ENCODE peak calls at places on chromosomes 6 and 20, in eight cellular contexts. One of them, this sample, is unnamed. For H3K4me1, the result is how much of the 10 kb centered on the place peaks cover.

GRCh38 chr20:18717062-18717461 is 96.5 kb upstream of the SCP2D1 start:
- DNase-seq in GM23338: no peak
- DNase-seq in K562: no peak
- DNase-seq in suprapubic skin: no peak
- DNase-seq in transverse colon: no peak
- DNase-seq in stomach: no peak
- DNase-seq in spleen: no peak
- DNase-seq in sigmoid colon: no peak
- DNase-seq in this sample: no peak

GRCh38 chr20:47392721-47393073 is 36.2 kb upstream of the ZMYND8 start:
- DNase-seq in stomach: no peak
- DNase-seq in K562: no peak
- DNase-seq in GM23338: no peak
- DNase-seq in suprapubic skin: no peak
- DNase-seq in sigmoid colon: no peak
- DNase-seq in spleen: no peak
- DNase-seq in transverse colon: no peak
- DNase-seq in this sample: no peak

GRCh38 chr6:11434565-11435326 is 102.8 kb upstream of the TMEM170B start:
- DNase-seq in K562: no peak
- DNase-seq in sigmoid colon: no peak
- DNase-seq in transverse colon: peak
- DNase-seq in suprapubic skin: no peak
- DNase-seq in stomach: peak
- DNase-seq in GM23338: no peak
- DNase-seq in spleen: no peak
- DNase-seq in this sample: no peak

GRCh38 chr6:127952831-127953230 is 52.0 kb upstream of the THEMIS start:
- DNase-seq in transverse colon: no peak
- DNase-seq in spleen: no peak
- DNase-seq in suprapubic skin: no peak
- DNase-seq in K562: no peak
- DNase-seq in stomach: no peak
- DNase-seq in GM23338: no peak
- DNase-seq in sigmoid colon: no peak
- DNase-seq in this sample: no peak

GRCh38 chr20:48406462-48407235 is 421.1 kb downstream of the PREX1 start:
- DNase-seq in spleen: no peak
- DNase-seq in GM23338: no peak
- DNase-seq in suprapubic skin: no peak
- DNase-seq in stomach: no peak
- DNase-seq in sigmoid colon: no peak
- DNase-seq in transverse colon: no peak
- DNase-seq in K562: no peak
- DNase-seq in this sample: no peak

GRCh38 chr6:64220776-64221175 is 585.2 kb downstream of the PHF3 start:
- DNase-seq in K562: no peak
- DNase-seq in spleen: no peak
- DNase-seq in transverse colon: no peak
- DNase-seq in GM23338: no peak
- DNase-seq in suprapubic skin: no peak
- DNase-seq in stomach: no peak
- DNase-seq in sigmoid colon: no peak
- DNase-seq in this sample: no peak

GRCh38 chr20:62367483-62368302 is 581 bp upstream of the LAMA5 start:
- DNase-seq in sigmoid colon: peak
- DNase-seq in suprapubic skin: no peak
- DNase-seq in stomach: peak
- DNase-seq in spleen: no peak
- DNase-seq in transverse colon: peak
- DNase-seq in GM23338: peak
- DNase-seq in K562: no peak
- DNase-seq in this sample: no peak

GRCh38 chr20:37194616-37195015 is 15.3 kb upstream of the MROH8 start:
- DNase-seq in GM23338: no peak
- DNase-seq in stomach: no peak
- DNase-seq in spleen: no peak
- DNase-seq in sigmoid colon: no peak
- DNase-seq in transverse colon: no peak
- DNase-seq in suprapubic skin: no peak
- DNase-seq in K562: no peak
- DNase-seq in this sample: no peak

GRCh38 chr6:80638222-80639055 is 532.0 kb downstream of the BCKDHB start:
- DNase-seq in transverse colon: peak
- DNase-seq in K562: no peak
- DNase-seq in GM23338: peak
- DNase-seq in sigmoid colon: no peak
- DNase-seq in suprapubic skin: no peak
- DNase-seq in stomach: peak
- DNase-seq in spleen: no peak
- DNase-seq in this sample: no peak
- TF ChIP-seq POLR2AphosphoS5 in transverse colon: no peak
- TF ChIP-seq POLR2AphosphoS5 in K562: no peak
- TF ChIP-seq POLR2AphosphoS5 in GM23338: no peak
- TF ChIP-seq POLR2AphosphoS5 in sigmoid colon: no peak
- TF ChIP-seq POLR2AphosphoS5 in suprapubic skin: no peak
- TF ChIP-seq POLR2AphosphoS5 in stomach: peak
- TF ChIP-seq POLR2AphosphoS5 in spleen: no peak
- TF ChIP-seq POLR2AphosphoS5 in this sample: no peak

GRCh38 chr20:50513169-50514034 is 3.2 kb downstream of the PTPN1 start:
- DNase-seq in K562: no peak
- DNase-seq in GM23338: no peak
- DNase-seq in suprapubic skin: no peak
- DNase-seq in transverse colon: no peak
- DNase-seq in stomach: no peak
- DNase-seq in sigmoid colon: no peak
- DNase-seq in spleen: no peak
- DNase-seq in this sample: no peak

GRCh38 chr20:50516180-50516934 is 6.2 kb downstream of the PTPN1 start:
- DNase-seq in K562: no peak
- DNase-seq in transverse colon: no peak
- DNase-seq in sigmoid colon: no peak
- DNase-seq in suprapubic skin: no peak
- DNase-seq in GM23338: no peak
- DNase-seq in spleen: no peak
- DNase-seq in stomach: no peak
- DNase-seq in this sample: no peak

GRCh38 chr20:50514035-50514337 is 3.8 kb downstream of the PTPN1 start:
- DNase-seq in stomach: no peak
- DNase-seq in GM23338: no peak
- DNase-seq in sigmoid colon: no peak
- DNase-seq in spleen: no peak
- DNase-seq in suprapubic skin: no peak
- DNase-seq in K562: no peak
- DNase-seq in transverse colon: no peak
- DNase-seq in this sample: no peak

GRCh38 chr20:50515471-50516106 is 5.4 kb downstream of the PTPN1 start:
- DNase-seq in suprapubic skin: no peak
- DNase-seq in stomach: no peak
- DNase-seq in spleen: no peak
- DNase-seq in sigmoid colon: no peak
- DNase-seq in transverse colon: no peak
- DNase-seq in K562: no peak
- DNase-seq in GM23338: no peak
- DNase-seq in this sample: no peak

GRCh38 chr20:50514750-50515149 is 4.6 kb downstream of the PTPN1 start:
- DNase-seq in GM23338: no peak
- DNase-seq in sigmoid colon: no peak
- DNase-seq in transverse colon: no peak
- DNase-seq in K562: no peak
- DNase-seq in spleen: no peak
- DNase-seq in suprapubic skin: no peak
- DNase-seq in stomach: no peak
- DNase-seq in this sample: no peak
- H3K4me1 ChIP-seq in GM23338: under half
- H3K4me1 ChIP-seq in sigmoid colon: under half
- H3K4me1 ChIP-seq in transverse colon: half or more
- H3K4me1 ChIP-seq in K562: half or more
- H3K4me1 ChIP-seq in spleen: half or more
- H3K4me1 ChIP-seq in suprapubic skin: half or more
- H3K4me1 ChIP-seq in stomach: half or more
- H3K4me1 ChIP-seq in this sample: under half

DNA sequence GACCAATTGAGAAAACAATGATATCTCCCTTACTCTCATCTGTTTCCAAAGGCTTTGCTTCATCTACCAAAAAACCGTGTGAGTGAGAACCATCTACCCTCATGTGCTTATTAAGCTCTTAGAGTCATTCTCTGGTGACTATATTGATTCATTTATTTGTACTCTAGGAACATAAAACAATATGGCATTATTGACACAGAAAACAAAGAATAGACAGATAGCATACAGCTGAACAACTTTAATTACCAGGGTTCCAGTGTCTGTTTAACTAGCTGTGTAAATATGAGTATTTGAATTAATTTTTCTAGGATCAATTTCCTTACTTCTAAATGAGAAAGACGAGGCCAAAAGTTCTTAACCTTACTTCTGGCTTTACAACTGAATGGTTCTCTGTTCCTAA is 31.3 kb upstream of the HEY2 start:
- DNase-seq in suprapubic skin: no peak
- DNase-seq in spleen: no peak
- DNase-seq in sigmoid colon: no peak
- DNase-seq in GM23338: no peak
- DNase-seq in stomach: no peak
- DNase-seq in K562: no peak
- DNase-seq in transverse colon: no peak
- DNase-seq in this sample: no peak
- TF ChIP-seq POLR2AphosphoS5 in suprapubic skin: no peak
- TF ChIP-seq POLR2AphosphoS5 in spleen: no peak
- TF ChIP-seq POLR2AphosphoS5 in sigmoid colon: no peak
- TF ChIP-seq POLR2AphosphoS5 in GM23338: no peak
- TF ChIP-seq POLR2AphosphoS5 in stomach: no peak
- TF ChIP-seq POLR2AphosphoS5 in K562: no peak
- TF ChIP-seq POLR2AphosphoS5 in transverse colon: no peak
- TF ChIP-seq POLR2AphosphoS5 in this sample: no peak

GRCh38 chr6:36546664-36546957 is 668 bp downstream of the STK38 start:
- DNase-seq in suprapubic skin: no peak
- DNase-seq in GM23338: no peak
- DNase-seq in K562: no peak
- DNase-seq in stomach: no peak
- DNase-seq in spleen: no peak
- DNase-seq in sigmoid colon: no peak
- DNase-seq in transverse colon: no peak
- DNase-seq in this sample: no peak
- H3K4me1 ChIP-seq in suprapubic skin: under half
- H3K4me1 ChIP-seq in GM23338: under half
- H3K4me1 ChIP-seq in K562: under half
- H3K4me1 ChIP-seq in stomach: under half
- H3K4me1 ChIP-seq in spleen: half or more
- H3K4me1 ChIP-seq in sigmoid colon: under half
- H3K4me1 ChIP-seq in transverse colon: under half
- H3K4me1 ChIP-seq in this sample: under half

GRCh38 chr20:271069-271468 is 13.5 kb downstream of the DEFB132 start:
- DNase-seq in GM23338: no peak
- DNase-seq in sigmoid colon: no peak
- DNase-seq in transverse colon: no peak
- DNase-seq in stomach: no peak
- DNase-seq in spleen: no peak
- DNase-seq in suprapubic skin: no peak
- DNase-seq in K562: no peak
- DNase-seq in this sample: no peak

GRCh38 chr20:263701-264100 is 6.2 kb downstream of the DEFB132 start:
- DNase-seq in K562: no peak
- DNase-seq in sigmoid colon: no peak
- DNase-seq in GM23338: no peak
- DNase-seq in transverse colon: no peak
- DNase-seq in spleen: no peak
- DNase-seq in stomach: no peak
- DNase-seq in suprapubic skin: no peak
- DNase-seq in this sample: no peak

GRCh38 chr20:266213-266603 is 8.7 kb downstream of the DEFB132 start:
- DNase-seq in GM23338: no peak
- DNase-seq in K562: no peak
- DNase-seq in transverse colon: no peak
- DNase-seq in suprapubic skin: no peak
- DNase-seq in sigmoid colon: no peak
- DNase-seq in stomach: no peak
- DNase-seq in spleen: no peak
- DNase-seq in this sample: no peak

GRCh38 chr20:270517-270916 is 13.0 kb downstream of the DEFB132 start:
- DNase-seq in K562: no peak
- DNase-seq in sigmoid colon: no peak
- DNase-seq in spleen: no peak
- DNase-seq in stomach: no peak
- DNase-seq in suprapubic skin: no peak
- DNase-seq in transverse colon: no peak
- DNase-seq in GM23338: no peak
- DNase-seq in this sample: no peak

DNA sequence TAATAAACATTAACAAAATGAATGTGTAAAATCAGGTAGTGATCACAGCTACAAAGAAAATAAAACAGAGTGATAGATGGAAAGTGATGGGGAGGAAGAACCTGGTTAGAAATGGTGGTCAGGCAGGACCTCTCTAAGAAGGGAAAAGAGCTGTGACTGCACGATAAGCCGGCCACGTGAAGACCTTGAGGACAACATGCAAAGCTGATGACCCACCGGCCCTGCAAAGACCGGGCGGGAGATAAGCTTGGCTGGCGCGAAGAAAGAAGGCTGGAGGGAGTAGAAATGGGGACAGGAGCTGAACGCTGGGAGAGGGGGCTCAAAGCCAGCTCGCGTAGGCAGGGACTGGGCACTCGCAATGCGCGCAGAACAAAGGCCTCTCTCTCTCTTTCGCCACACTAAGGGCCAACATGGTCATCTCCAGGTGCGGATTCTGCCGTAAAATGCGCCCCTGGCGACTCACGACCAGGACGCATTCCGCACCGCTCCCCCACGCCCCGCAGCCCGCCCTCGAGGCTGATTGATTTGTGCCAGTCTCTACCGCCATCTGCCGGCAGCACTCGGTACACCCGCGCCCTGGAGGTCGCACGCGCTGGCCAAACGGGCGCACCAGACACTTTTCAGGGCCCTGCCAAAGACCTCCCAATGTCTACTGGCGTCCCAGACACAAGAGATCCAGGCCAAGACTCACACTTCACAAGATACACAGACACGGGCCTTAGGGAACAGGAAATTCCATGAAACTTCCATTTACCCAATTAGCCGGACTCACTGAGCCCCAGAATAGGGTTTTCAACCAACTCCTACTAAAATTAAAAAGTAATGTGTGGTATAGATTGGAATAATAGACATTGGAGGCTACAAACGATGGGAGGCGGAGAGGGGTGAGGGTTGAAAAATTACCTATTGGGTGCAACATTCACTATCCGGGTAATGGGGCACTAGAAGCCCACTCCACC is 9.4 kb downstream of the DEFB132 start:
- DNase-seq in GM23338: peak
- DNase-seq in spleen: peak
- DNase-seq in suprapubic skin: peak
- DNase-seq in sigmoid colon: peak
- DNase-seq in transverse colon: peak
- DNase-seq in K562: peak
- DNase-seq in stomach: peak
- DNase-seq in this sample: peak
- TF ChIP-seq POLR2AphosphoS5 in GM23338: peak
- TF ChIP-seq POLR2AphosphoS5 in spleen: peak
- TF ChIP-seq POLR2AphosphoS5 in suprapubic skin: no peak
- TF ChIP-seq POLR2AphosphoS5 in sigmoid colon: no peak
- TF ChIP-seq POLR2AphosphoS5 in transverse colon: no peak
- TF ChIP-seq POLR2AphosphoS5 in K562: no peak
- TF ChIP-seq POLR2AphosphoS5 in stomach: peak
- TF ChIP-seq POLR2AphosphoS5 in this sample: peak

This sample was measured in breast epithelium.